ENCODE peak calls at places on chromosomes 5 and 9, in eight cellular contexts. One of them, this sample, is unnamed.

GRCh38 chr9:109894921-109895758 is 115.1 kb downstream of the PALM2AKAP2 start:
- DNase-seq in mucosa of descending colon: no peak
- DNase-seq in posterior vena cava: no peak
- DNase-seq in cardiac muscle cell: peak
- DNase-seq in CD8-positive, alpha-beta T cell: no peak
- DNase-seq in A172: peak
- DNase-seq in fibroblast of the aortic adventitia: no peak
- DNase-seq in keratinocyte: no peak
- DNase-seq in this sample: no peak

GRCh38 chr5:159163027-159163699 is 46.2 kb downstream of the RNF145 start:
- DNase-seq in mucosa of descending colon: no peak
- DNase-seq in posterior vena cava: no peak
- DNase-seq in cardiac muscle cell: no peak
- DNase-seq in CD8-positive, alpha-beta T cell: no peak
- DNase-seq in A172: peak
- DNase-seq in fibroblast of the aortic adventitia: peak
- DNase-seq in keratinocyte: no peak
- DNase-seq in this sample: peak

GRCh38 chr9:135280666-135281065 is 193.2 kb downstream of the OLFM1 start:
- DNase-seq in mucosa of descending colon: no peak
- DNase-seq in posterior vena cava: no peak
- DNase-seq in cardiac muscle cell: no peak
- DNase-seq in CD8-positive, alpha-beta T cell: no peak
- DNase-seq in A172: no peak
- DNase-seq in fibroblast of the aortic adventitia: no peak
- DNase-seq in keratinocyte: no peak
- DNase-seq in this sample: no peak

GRCh38 chr5:100446879-100447278 is 88.3 kb upstream of the FAM174A start:
- DNase-seq in mucosa of descending colon: no peak
- DNase-seq in posterior vena cava: no peak
- DNase-seq in cardiac muscle cell: no peak
- DNase-seq in CD8-positive, alpha-beta T cell: no peak
- DNase-seq in A172: no peak
- DNase-seq in fibroblast of the aortic adventitia: no peak
- DNase-seq in keratinocyte: no peak
- DNase-seq in this sample: no peak

GRCh38 chr5:83169938-83170337 is 92.6 kb downstream of the XRCC4 start:
- DNase-seq in mucosa of descending colon: no peak
- DNase-seq in posterior vena cava: no peak
- DNase-seq in cardiac muscle cell: no peak
- DNase-seq in CD8-positive, alpha-beta T cell: no peak
- DNase-seq in A172: no peak
- DNase-seq in fibroblast of the aortic adventitia: no peak
- DNase-seq in keratinocyte: no peak
- DNase-seq in this sample: no peak

GRCh38 chr5:150616024-150616470 is 24.4 kb upstream of the SYNPO start:
- DNase-seq in mucosa of descending colon: peak
- DNase-seq in posterior vena cava: no peak
- DNase-seq in cardiac muscle cell: peak
- DNase-seq in CD8-positive, alpha-beta T cell: no peak
- DNase-seq in A172: no peak
- DNase-seq in fibroblast of the aortic adventitia: peak
- DNase-seq in keratinocyte: no peak
- DNase-seq in this sample: no peak

GRCh38 chr9:124209279-124209678 is 48.5 kb upstream of the NEK6 start:
- DNase-seq in mucosa of descending colon: no peak
- DNase-seq in posterior vena cava: peak
- DNase-seq in cardiac muscle cell: no peak
- DNase-seq in CD8-positive, alpha-beta T cell: no peak
- DNase-seq in A172: no peak
- DNase-seq in fibroblast of the aortic adventitia: no peak
- DNase-seq in keratinocyte: no peak
- DNase-seq in this sample: no peak

GRCh38 chr5:97998946-97999345 is 774.5 kb upstream of the RGMB start:
- DNase-seq in mucosa of descending colon: no peak
- DNase-seq in posterior vena cava: no peak
- DNase-seq in cardiac muscle cell: peak
- DNase-seq in CD8-positive, alpha-beta T cell: no peak
- DNase-seq in A172: no peak
- DNase-seq in fibroblast of the aortic adventitia: peak
- DNase-seq in keratinocyte: no peak
- DNase-seq in this sample: no peak

GRCh38 chr5:43121565-43122484 is 1.1 kb downstream of the ZNF131 start:
- DNase-seq in mucosa of descending colon: peak
- DNase-seq in posterior vena cava: no peak
- DNase-seq in cardiac muscle cell: peak
- DNase-seq in CD8-positive, alpha-beta T cell: no peak
- DNase-seq in A172: peak
- DNase-seq in fibroblast of the aortic adventitia: peak
- DNase-seq in keratinocyte: no peak
- DNase-seq in this sample: no peak

GRCh38 chr5:173468821-173469251 is 140.6 kb upstream of the STC2 start:
- DNase-seq in mucosa of descending colon: no peak
- DNase-seq in posterior vena cava: no peak
- DNase-seq in cardiac muscle cell: no peak
- DNase-seq in CD8-positive, alpha-beta T cell: no peak
- DNase-seq in A172: no peak
- DNase-seq in fibroblast of the aortic adventitia: peak
- DNase-seq in keratinocyte: no peak
- DNase-seq in this sample: no peak

GRCh38 chr5:125657936-125658335 is 765.3 kb upstream of the GRAMD2B start:
- DNase-seq in mucosa of descending colon: no peak
- DNase-seq in posterior vena cava: no peak
- DNase-seq in cardiac muscle cell: no peak
- DNase-seq in CD8-positive, alpha-beta T cell: no peak
- DNase-seq in A172: no peak
- DNase-seq in fibroblast of the aortic adventitia: no peak
- DNase-seq in keratinocyte: no peak
- DNase-seq in this sample: no peak

GRCh38 chr5:149937610-149938009 is 7.0 kb downstream of the PDE6A start:
- DNase-seq in mucosa of descending colon: peak
- DNase-seq in posterior vena cava: no peak
- DNase-seq in cardiac muscle cell: no peak
- DNase-seq in CD8-positive, alpha-beta T cell: no peak
- DNase-seq in A172: peak
- DNase-seq in fibroblast of the aortic adventitia: no peak
- DNase-seq in keratinocyte: no peak
- DNase-seq in this sample: no peak

GRCh38 chr9:76658510-76659231 is 105.6 kb upstream of the PCA3 start:
- DNase-seq in mucosa of descending colon: no peak
- DNase-seq in posterior vena cava: no peak
- DNase-seq in cardiac muscle cell: peak
- DNase-seq in CD8-positive, alpha-beta T cell: no peak
- DNase-seq in A172: peak
- DNase-seq in fibroblast of the aortic adventitia: peak
- DNase-seq in keratinocyte: no peak
- DNase-seq in this sample: peak

GRCh38 chr5:170315154-170315553 is 17.6 kb upstream of the LCP2 start:
- DNase-seq in mucosa of descending colon: peak
- DNase-seq in posterior vena cava: peak
- DNase-seq in cardiac muscle cell: peak
- DNase-seq in CD8-positive, alpha-beta T cell: no peak
- DNase-seq in A172: peak
- DNase-seq in fibroblast of the aortic adventitia: peak
- DNase-seq in keratinocyte: no peak
- DNase-seq in this sample: peak

GRCh38 chr5:39024884-39025283 is 49.3 kb downstream of the RICTOR start:
- DNase-seq in mucosa of descending colon: no peak
- DNase-seq in posterior vena cava: no peak
- DNase-seq in cardiac muscle cell: no peak
- DNase-seq in CD8-positive, alpha-beta T cell: no peak
- DNase-seq in A172: peak
- DNase-seq in fibroblast of the aortic adventitia: no peak
- DNase-seq in keratinocyte: no peak
- DNase-seq in this sample: no peak

GRCh38 chr5:97162045-97162444 is 19.6 kb upstream of the LIX1 start:
- DNase-seq in mucosa of descending colon: peak
- DNase-seq in posterior vena cava: no peak
- DNase-seq in cardiac muscle cell: peak
- DNase-seq in CD8-positive, alpha-beta T cell: peak
- DNase-seq in A172: peak
- DNase-seq in fibroblast of the aortic adventitia: peak
- DNase-seq in keratinocyte: peak
- DNase-seq in this sample: peak

GRCh38 chr5:38471709-38472108 is 84.7 kb downstream of the LIFR start:
- DNase-seq in mucosa of descending colon: no peak
- DNase-seq in posterior vena cava: peak
- DNase-seq in cardiac muscle cell: no peak
- DNase-seq in CD8-positive, alpha-beta T cell: no peak
- DNase-seq in A172: no peak
- DNase-seq in fibroblast of the aortic adventitia: no peak
- DNase-seq in keratinocyte: no peak
- DNase-seq in this sample: no peak

GRCh38 chr5:177389368-177390169 is 5.3 kb downstream of the SLC34A1 start:
- DNase-seq in mucosa of descending colon: peak
- DNase-seq in posterior vena cava: no peak
- DNase-seq in cardiac muscle cell: peak
- DNase-seq in CD8-positive, alpha-beta T cell: peak
- DNase-seq in A172: peak
- DNase-seq in fibroblast of the aortic adventitia: peak
- DNase-seq in keratinocyte: peak
- DNase-seq in this sample: peak

GRCh38 chr5:6585168-6585567 is 47.7 kb downstream of the NSUN2 start:
- DNase-seq in mucosa of descending colon: no peak
- DNase-seq in posterior vena cava: no peak
- DNase-seq in cardiac muscle cell: no peak
- DNase-seq in CD8-positive, alpha-beta T cell: no peak
- DNase-seq in A172: no peak
- DNase-seq in fibroblast of the aortic adventitia: no peak
- DNase-seq in keratinocyte: no peak
- DNase-seq in this sample: no peak

GRCh38 chr9:4774209-4774608 is 18.5 kb upstream of the RCL1 start:
- DNase-seq in mucosa of descending colon: no peak
- DNase-seq in posterior vena cava: no peak
- DNase-seq in cardiac muscle cell: peak
- DNase-seq in CD8-positive, alpha-beta T cell: no peak
- DNase-seq in A172: no peak
- DNase-seq in fibroblast of the aortic adventitia: peak
- DNase-seq in keratinocyte: no peak
- DNase-seq in this sample: no peak

GRCh38 chr9:128361296-128361980 is 9.7 kb upstream of the URM1 start:
- DNase-seq in mucosa of descending colon: no peak
- DNase-seq in posterior vena cava: no peak
- DNase-seq in cardiac muscle cell: no peak
- DNase-seq in CD8-positive, alpha-beta T cell: no peak
- DNase-seq in A172: no peak
- DNase-seq in fibroblast of the aortic adventitia: no peak
- DNase-seq in keratinocyte: no peak
- DNase-seq in this sample: no peak

GRCh38 chr5:179699640-179700298 is 1.0 kb downstream of the CANX start:
- DNase-seq in mucosa of descending colon: peak
- DNase-seq in posterior vena cava: peak
- DNase-seq in cardiac muscle cell: peak
- DNase-seq in CD8-positive, alpha-beta T cell: peak
- DNase-seq in A172: peak
- DNase-seq in fibroblast of the aortic adventitia: peak
- DNase-seq in keratinocyte: no peak
- DNase-seq in this sample: peak

GRCh38 chr9:131081868-131082267 is 14.5 kb upstream of the AIF1L start:
- DNase-seq in mucosa of descending colon: no peak
- DNase-seq in posterior vena cava: no peak
- DNase-seq in cardiac muscle cell: no peak
- DNase-seq in CD8-positive, alpha-beta T cell: no peak
- DNase-seq in A172: no peak
- DNase-seq in fibroblast of the aortic adventitia: no peak
- DNase-seq in keratinocyte: no peak
- DNase-seq in this sample: no peak

GRCh38 chr5:90548069-90548593 is 10.5 kb upstream of the ADGRV1 start:
- DNase-seq in mucosa of descending colon: peak
- DNase-seq in posterior vena cava: no peak
- DNase-seq in cardiac muscle cell: no peak
- DNase-seq in CD8-positive, alpha-beta T cell: no peak
- DNase-seq in A172: no peak
- DNase-seq in fibroblast of the aortic adventitia: no peak
- DNase-seq in keratinocyte: no peak
- DNase-seq in this sample: peak

GRCh38 chr9:83447351-83447750 is 90.8 kb downstream of the FRMD3 start:
- DNase-seq in mucosa of descending colon: no peak
- DNase-seq in posterior vena cava: no peak
- DNase-seq in cardiac muscle cell: no peak
- DNase-seq in CD8-positive, alpha-beta T cell: no peak
- DNase-seq in A172: no peak
- DNase-seq in fibroblast of the aortic adventitia: no peak
- DNase-seq in keratinocyte: no peak
- DNase-seq in this sample: no peak

GRCh38 chr5:16178745-16179372 is 732 bp downstream of the MARCHF11 start:
- DNase-seq in mucosa of descending colon: peak
- DNase-seq in posterior vena cava: peak
- DNase-seq in cardiac muscle cell: peak
- DNase-seq in CD8-positive, alpha-beta T cell: peak
- DNase-seq in A172: no peak
- DNase-seq in fibroblast of the aortic adventitia: peak
- DNase-seq in keratinocyte: no peak
- DNase-seq in this sample: peak

GRCh38 chr5:172862165-172862801 is 28.2 kb downstream of the ERGIC1 start:
- DNase-seq in mucosa of descending colon: no peak
- DNase-seq in posterior vena cava: no peak
- DNase-seq in cardiac muscle cell: no peak
- DNase-seq in CD8-positive, alpha-beta T cell: no peak
- DNase-seq in A172: no peak
- DNase-seq in fibroblast of the aortic adventitia: no peak
- DNase-seq in keratinocyte: no peak
- DNase-seq in this sample: no peak

GRCh38 chr9:87236546-87236945 is 261.1 kb upstream of the DAPK1 start:
- DNase-seq in mucosa of descending colon: no peak
- DNase-seq in posterior vena cava: no peak
- DNase-seq in cardiac muscle cell: no peak
- DNase-seq in CD8-positive, alpha-beta T cell: no peak
- DNase-seq in A172: no peak
- DNase-seq in fibroblast of the aortic adventitia: no peak
- DNase-seq in keratinocyte: no peak
- DNase-seq in this sample: no peak

GRCh38 chr5:132473019-132473531 is 17.5 kb downstream of the IRF1 start:
- DNase-seq in mucosa of descending colon: no peak
- DNase-seq in posterior vena cava: no peak
- DNase-seq in cardiac muscle cell: no peak
- DNase-seq in CD8-positive, alpha-beta T cell: peak
- DNase-seq in A172: no peak
- DNase-seq in fibroblast of the aortic adventitia: no peak
- DNase-seq in keratinocyte: no peak
- DNase-seq in this sample: no peak

GRCh38 chr5:135589152-135589551 is 10.4 kb upstream of the CXCL14 start:
- DNase-seq in mucosa of descending colon: no peak
- DNase-seq in posterior vena cava: no peak
- DNase-seq in cardiac muscle cell: no peak
- DNase-seq in CD8-positive, alpha-beta T cell: no peak
- DNase-seq in A172: no peak
- DNase-seq in fibroblast of the aortic adventitia: no peak
- DNase-seq in keratinocyte: no peak
- DNase-seq in this sample: no peak

GRCh38 chr5:88786217-88786560 is 96.8 kb downstream of the MEF2C start:
- DNase-seq in mucosa of descending colon: no peak
- DNase-seq in posterior vena cava: no peak
- DNase-seq in cardiac muscle cell: peak
- DNase-seq in CD8-positive, alpha-beta T cell: no peak
- DNase-seq in A172: no peak
- DNase-seq in fibroblast of the aortic adventitia: no peak
- DNase-seq in keratinocyte: no peak
- DNase-seq in this sample: no peak

GRCh38 chr5:83097582-83098265 is 20.4 kb downstream of the XRCC4 start:
- DNase-seq in mucosa of descending colon: no peak
- DNase-seq in posterior vena cava: no peak
- DNase-seq in cardiac muscle cell: peak
- DNase-seq in CD8-positive, alpha-beta T cell: no peak
- DNase-seq in A172: peak
- DNase-seq in fibroblast of the aortic adventitia: peak
- DNase-seq in keratinocyte: no peak
- DNase-seq in this sample: no peak

GRCh38 chr9:91786132-91786896 is 163.7 kb downstream of the ROR2 start:
- DNase-seq in mucosa of descending colon: no peak
- DNase-seq in posterior vena cava: peak
- DNase-seq in cardiac muscle cell: no peak
- DNase-seq in CD8-positive, alpha-beta T cell: no peak
- DNase-seq in A172: no peak
- DNase-seq in fibroblast of the aortic adventitia: no peak
- DNase-seq in keratinocyte: no peak
- DNase-seq in this sample: no peak

GRCh38 chr5:132095077-132095744 is 21.6 kb downstream of the CSF2 start:
- DNase-seq in mucosa of descending colon: no peak
- DNase-seq in posterior vena cava: peak
- DNase-seq in cardiac muscle cell: no peak
- DNase-seq in CD8-positive, alpha-beta T cell: no peak
- DNase-seq in A172: peak
- DNase-seq in fibroblast of the aortic adventitia: no peak
- DNase-seq in keratinocyte: no peak
- DNase-seq in this sample: no peak

This sample was measured in H4.